ENCODE peak calls at places on chromosomes 2 and 18, in seven cellular contexts. C is fibroblast of pulmonary artery; H is heart left ventricle; S is CD8-positive, alpha-beta T cell; E is fibroblast of lung; V is ovary; O is esophagus squamous epithelium. N is an unnamed sample.

GRCh38 chr2:124778076-124778475 is 753.0 kb downstream of the CNTNAP5 start:
- DNase-seq in V (no peak), C (peak), O (no peak), S (no peak), E (peak), H (no peak), N (peak)

GRCh38 chr2:64142817-64143153 is 1.4 kb downstream of the PELI1 start:
- DNase-seq in C (no peak), H (no peak), S (no peak), V (no peak), E (no peak), O (no peak), N (peak)

GRCh38 chr2:100013892-100014677 is 128.3 kb downstream of the AFF3 start:
- DNase-seq in O (no peak), C (peak), V (peak), S (no peak), H (peak), E (peak), N (peak)

GRCh38 chr2:220365023-220365422 is 737.6 kb downstream of the SLC4A3 start:
- DNase-seq in E (peak), C (peak), O (no peak), V (no peak), S (no peak), H (no peak), N (peak)

GRCh38 chr2:43123981-43124666 is 102.3 kb downstream of the ZFP36L2 start:
- DNase-seq in S (peak), V (no peak), O (no peak), C (no peak), E (no peak), H (no peak), N (no peak)

GRCh38 chr18:13447621-13448020 is 229.1 kb downstream of the LDLRAD4 start:
- DNase-seq in O (no peak), H (no peak), E (peak), C (peak), V (no peak), S (no peak), N (peak)

GRCh38 chr18:59093668-59094067 is 46.0 kb upstream of the SEC11C start:
- DNase-seq in O (no peak), V (no peak), S (no peak), H (no peak), E (no peak), C (no peak), N (no peak)

GRCh38 chr2:168545439-168546082 is 89.5 kb downstream of the CERS6 start:
- DNase-seq in V (no peak), C (peak), O (no peak), S (no peak), H (no peak), E (peak), N (peak)

GRCh38 chr2:19140463-19141208 is 217.8 kb downstream of the OSR1 start:
- DNase-seq in H (no peak), E (peak), C (peak), O (no peak), S (no peak), V (no peak), N (peak)

GRCh38 chr2:221034026-221034701 is 537.9 kb downstream of the EPHA4 start:
- DNase-seq in O (no peak), H (no peak), E (no peak), V (no peak), C (no peak), S (no peak), N (no peak)

GRCh38 chr2:241873803-241874110 is 4.2 kb downstream of the RTP5 start:
- DNase-seq in H (no peak), O (no peak), E (no peak), V (no peak), C (no peak), S (peak), N (no peak)

GRCh38 chr18:76750886-76751537 is 71.3 kb upstream of the ZNF236 start:
- DNase-seq in V (no peak), E (no peak), O (no peak), H (no peak), S (no peak), C (no peak), N (no peak)

GRCh38 chr2:160290590-160290989 is 90.5 kb upstream of the ITGB6 start:
- DNase-seq in C (no peak), H (no peak), O (no peak), S (no peak), V (no peak), E (no peak), N (no peak)

GRCh38 chr2:26942543-26943295 is 27.7 kb upstream of the MAPRE3 start:
- DNase-seq in C (peak), V (peak), S (peak), H (peak), O (no peak), E (peak), N (peak)

GRCh38 chr2:240383871-240384700 is 51.4 kb upstream of the GPC1 start:
- DNase-seq in C (no peak), H (no peak), S (no peak), E (no peak), V (no peak), O (no peak), N (no peak)

GRCh38 chr2:241558532-241559488 is at the start of gene BOK:
- DNase-seq in S (no peak), E (peak), V (peak), C (peak), H (peak), O (no peak), N (peak)

GRCh38 chr18:4130734-4131719 is 324.1 kb downstream of the DLGAP1 start:
- DNase-seq in V (no peak), O (no peak), E (no peak), S (no peak), H (no peak), C (no peak), N (no peak)

GRCh38 chr2:2147024-2147900 is 183.8 kb downstream of the MYT1L start:
- DNase-seq in V (no peak), O (no peak), H (no peak), S (no peak), C (no peak), E (no peak), N (no peak)

GRCh38 chr2:2146220-2146619 is 184.9 kb downstream of the MYT1L start:
- DNase-seq in E (no peak), S (no peak), O (no peak), C (no peak), V (no peak), H (no peak), N (no peak)

DNA sequence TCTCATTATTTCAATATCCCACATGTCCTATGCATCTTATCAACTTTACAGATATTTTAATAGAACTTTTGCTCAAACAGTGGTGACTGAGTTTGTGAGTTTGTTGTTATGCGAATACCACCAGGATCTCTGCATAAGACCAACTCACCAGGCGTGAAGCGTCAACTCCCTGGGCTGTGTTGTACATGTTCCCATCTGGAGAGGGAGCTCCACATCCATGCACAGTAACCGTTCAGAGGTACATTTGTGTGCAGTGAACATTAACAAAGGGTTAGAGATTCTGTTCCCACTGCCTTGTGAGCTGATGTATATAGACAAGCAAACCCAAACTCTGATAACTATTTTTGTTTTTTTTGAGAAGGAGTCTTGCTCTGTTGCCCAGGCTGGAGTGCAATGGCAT is 188.7 kb downstream of the MYT1L start:
- DNase-seq in S (no peak), V (no peak), O (no peak), E (no peak), C (no peak), H (no peak), N (no peak)
- TF ChIP-seq CTCF in S (no peak), V (no peak), O (no peak), E (no peak), C (no peak), H (no peak), N (no peak)

GRCh38 chr18:48932822-48933510 is 17.8 kb downstream of the SMAD7 start:
- DNase-seq in O (no peak), S (no peak), E (peak), H (no peak), C (peak), V (peak), N (peak)

GRCh38 chr18:48933578-48934399 is 17.0 kb downstream of the SMAD7 start:
- DNase-seq in V (peak), C (peak), E (no peak), O (no peak), H (no peak), S (no peak), N (no peak)

GRCh38 chr18:48934708-48935432 is 15.9 kb downstream of the SMAD7 start:
- DNase-seq in C (peak), E (no peak), O (no peak), V (no peak), H (peak), S (no peak), N (peak)

GRCh38 chr18:48935433-48935774 is 15.4 kb downstream of the SMAD7 start:
- DNase-seq in H (no peak), V (peak), E (no peak), O (no peak), C (no peak), S (no peak), N (no peak)

DNA sequence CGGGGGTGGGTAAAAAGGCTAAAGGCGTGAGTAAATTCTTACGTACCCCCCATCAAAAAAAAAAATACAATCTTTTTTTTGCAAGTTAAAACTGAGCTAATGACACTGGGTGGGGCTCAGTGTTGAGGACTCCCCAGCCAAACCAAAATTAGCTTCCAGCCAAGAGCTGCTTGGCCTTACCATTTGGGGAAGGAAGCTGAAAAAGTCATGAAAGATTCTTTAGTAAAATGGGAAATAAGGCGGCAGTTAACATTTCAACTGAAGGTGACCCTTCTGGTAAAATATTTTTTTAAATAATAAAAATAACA is 16.4 kb downstream of the SMAD7 start:
- DNase-seq in S (no peak), V (peak), E (no peak), C (no peak), H (no peak), O (no peak), N (peak)
- H3K4me3 ChIP-seq in S (no peak), V (no peak), E (no peak), C (peak), H (peak), O (no peak), N (peak)

GRCh38 chr18:65544701-65545100 is 206.1 kb upstream of the CDH7 start:
- DNase-seq in O (no peak), V (no peak), C (no peak), S (no peak), E (no peak), H (no peak), N (no peak)

DNA sequence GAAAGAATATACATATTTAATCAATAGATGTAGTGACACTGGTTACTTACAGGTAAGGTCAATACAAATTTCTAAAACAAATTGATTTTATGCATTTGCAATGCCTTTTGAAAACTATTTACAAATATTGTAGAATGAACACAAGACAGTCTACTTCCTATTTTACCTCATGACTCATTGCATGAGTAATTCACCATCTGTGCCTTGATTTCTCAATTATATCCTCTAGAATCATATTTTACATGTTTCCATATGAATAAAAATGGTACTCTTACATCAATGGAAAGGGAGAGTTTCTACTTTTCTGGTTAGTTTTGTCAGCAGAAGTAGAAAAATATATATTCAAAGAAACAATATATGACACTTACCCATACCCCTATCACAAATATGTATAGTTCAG is 203.8 kb upstream of the CDH7 start:
- DNase-seq in C (no peak), V (no peak), E (no peak), O (no peak), H (no peak), S (no peak), N (no peak)
- TF ChIP-seq CTCF in C (no peak), V (no peak), E (no peak), O (no peak), H (no peak), S (no peak), N (no peak)

GRCh38 chr2:75559633-75560021 is 1.1 kb downstream of the EVA1A start:
- DNase-seq in O (no peak), V (no peak), S (no peak), E (no peak), C (no peak), H (no peak), N (no peak)

GRCh38 chr2:75557474-75558131 is 3.1 kb downstream of the EVA1A start:
- DNase-seq in C (no peak), E (no peak), V (no peak), O (no peak), H (no peak), S (no peak), N (no peak)

GRCh38 chr2:75560022-75560767 is 544 bp downstream of the EVA1A start:
- DNase-seq in S (no peak), E (peak), O (no peak), V (no peak), C (peak), H (no peak), N (peak)

GRCh38 chr2:75558132-75558530 is 2.6 kb downstream of the EVA1A start:
- DNase-seq in H (no peak), V (no peak), C (no peak), S (no peak), E (no peak), O (no peak), N (no peak)

GRCh38 chr2:75558786-75559428 is 1.8 kb downstream of the EVA1A start:
- DNase-seq in C (peak), H (no peak), E (peak), O (no peak), S (no peak), V (no peak), N (no peak)
- H3K4me3 ChIP-seq in C (peak), H (peak), E (peak), O (no peak), S (no peak), V (no peak), N (peak)

GRCh38 chr18:55425698-55426097 is 162.3 kb downstream of the TCF4 start:
- DNase-seq in S (no peak), V (no peak), H (no peak), O (no peak), E (no peak), C (no peak), N (no peak)
- TF ChIP-seq CTCF in S (no peak), V (no peak), H (no peak), O (no peak), E (no peak), C (no peak), N (no peak)

GRCh38 chr2:157833721-157834120 is 42.4 kb downstream of the ACVR1 start:
- DNase-seq in S (no peak), H (no peak), C (no peak), O (no peak), V (no peak), E (no peak), N (no peak)
- H3K4me3 ChIP-seq in S (no peak), H (no peak), C (no peak), O (no peak), V (no peak), E (no peak), N (no peak)

GRCh38 chr2:120271952-120272351 is 19.3 kb downstream of the RALB start:
- DNase-seq in V (no peak), S (no peak), E (no peak), H (no peak), O (no peak), C (no peak), N (no peak)
- TF ChIP-seq CTCF in V (no peak), S (no peak), E (no peak), H (no peak), O (no peak), C (no peak), N (no peak)